ENCODE peak calls at places on chromosomes 11 and 22, in four cellular contexts. P is A549, G is K562, X is HepG2. V is an unnamed sample.

GRCh38 chr11:8019671-8020597 is 32.8 kb downstream of the EIF3F start:
- DNase-seq in P (peak), G (no peak), X (no peak), V (no peak)

GRCh38 chr11:112644410-112645131 is 316.6 kb upstream of the NCAM1 start:
- DNase-seq in P (no peak), G (no peak), X (no peak), V (peak)

GRCh38 chr11:396511-396947 is 2.5 kb downstream of the PKP3 start:
- DNase-seq in P (peak), G (no peak), X (peak), V (no peak)

GRCh38 chr11:95057959-95058358 is 8.7 kb downstream of the KDM4F start:
- DNase-seq in P (no peak), G (no peak), X (no peak), V (no peak)

GRCh38 chr11:64498151-64498550 is 92.9 kb upstream of the SLC22A12 start:
- DNase-seq in P (no peak), G (no peak), X (no peak), V (no peak)

GRCh38 chr11:44398266-44399045 is 88.5 kb upstream of the ALX4 start:
- DNase-seq in P (no peak), G (no peak), X (no peak), V (no peak)

GRCh38 chr11:83033972-83034672 is 37.6 kb downstream of the RAB30 start:
- DNase-seq in P (no peak), G (no peak), X (no peak), V (no peak)

GRCh38 chr11:68354181-68354872 is 41.9 kb downstream of the LRP5 start:
- DNase-seq in P (peak), G (no peak), X (no peak), V (no peak)

GRCh38 chr22:44828193-44828592 is 75.8 kb downstream of the ARHGAP8 start:
- DNase-seq in P (peak), G (peak), X (no peak), V (no peak)

DNA sequence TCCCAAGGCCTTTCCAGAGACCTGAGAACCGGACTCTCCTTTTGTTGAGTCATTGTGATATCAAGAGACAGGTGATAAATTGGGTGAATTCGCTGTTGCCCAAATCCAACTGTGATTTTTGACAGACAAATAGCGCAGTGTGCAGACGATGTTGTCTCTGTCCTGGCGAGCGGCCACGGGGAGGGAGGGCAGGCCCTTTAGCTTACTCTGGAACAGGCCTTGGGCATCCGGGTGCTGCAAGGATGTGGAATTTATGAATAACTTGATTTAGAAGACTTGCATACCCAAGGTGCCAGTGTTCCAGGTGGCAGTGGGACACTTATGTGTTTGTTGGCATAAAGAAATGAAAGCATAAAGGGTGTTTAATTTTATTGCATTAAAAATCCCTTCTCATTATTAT is 9.2 kb downstream of the LDLRAD3 start:
- DNase-seq in P (no peak), G (no peak), X (no peak), V (no peak)
- TF ChIP-seq ESRRA in P (no peak), G (no peak), X (no peak), V (no peak)

DNA sequence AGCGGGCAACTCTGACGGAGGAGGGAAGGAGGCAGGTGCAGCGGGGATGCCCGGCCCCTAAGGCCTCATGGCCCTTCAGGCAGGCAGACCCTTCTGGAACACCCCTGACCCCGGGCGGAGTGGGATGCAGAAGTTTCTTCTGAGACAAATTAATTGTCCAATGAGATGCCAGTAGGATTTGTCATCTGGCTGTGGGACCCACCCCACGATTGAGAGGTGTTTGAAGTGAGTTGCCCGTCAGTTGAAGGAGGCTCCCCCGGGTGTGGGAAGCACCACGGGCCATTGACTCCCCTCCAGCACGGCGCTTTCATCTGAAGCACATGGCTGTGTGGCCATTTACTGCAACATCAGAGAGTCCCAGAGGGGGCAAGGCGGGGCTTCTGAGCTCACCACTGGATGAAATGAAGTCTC is 527.8 kb downstream of the BRD1 start:
- DNase-seq in P (no peak), G (no peak), X (no peak), V (no peak)
- TF ChIP-seq JUNB in P (no peak), G (no peak), X (no peak), V (no peak)

GRCh38 chr11:35615911-35616900 is 2.1 kb upstream of the FJX1 start:
- DNase-seq in P (peak), G (peak), X (peak), V (no peak)
- TF ChIP-seq BHLHE40 in P (no peak), G (no peak), X (no peak), V (no peak)

GRCh38 chr11:2768471-2769408 is 68.9 kb upstream of the KCNQ1OT1 start:
- DNase-seq in P (peak), G (peak), X (no peak), V (no peak)
- TF ChIP-seq ESRRA in P (no peak), G (no peak), X (no peak), V (no peak)

DNA sequence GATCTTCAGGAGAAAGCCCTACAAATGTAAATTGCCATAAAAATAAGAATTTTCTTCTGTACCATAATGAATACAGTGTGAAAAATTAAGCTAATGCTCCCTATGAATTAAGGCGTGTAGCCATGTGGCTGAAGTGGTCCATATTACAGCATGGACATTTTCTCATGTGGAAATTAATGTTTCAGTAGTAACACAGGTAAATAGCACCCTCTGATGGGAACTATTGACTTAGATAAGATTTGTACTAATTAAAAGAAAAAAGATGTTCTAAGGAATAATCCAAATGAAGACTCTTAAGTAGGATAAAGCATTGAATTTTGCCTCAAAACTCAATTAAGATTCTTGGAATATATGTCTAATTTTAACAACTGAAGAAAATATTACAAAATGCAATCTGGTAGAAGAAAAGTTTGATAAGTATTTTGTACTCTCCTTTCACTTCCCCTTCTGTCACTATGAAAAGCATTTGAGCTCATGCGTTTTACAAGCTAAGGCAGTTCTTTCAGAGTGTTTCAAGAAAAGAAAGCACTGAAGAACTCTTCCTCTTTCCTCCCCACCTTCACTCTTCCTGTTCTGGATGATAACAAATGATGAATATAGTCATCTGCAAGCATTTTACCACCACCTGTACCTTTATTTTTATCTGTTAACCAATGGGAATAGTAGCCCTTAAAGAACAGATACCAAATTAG is 9.9 kb upstream of the OR8D2 start:
- DNase-seq in P (no peak), G (no peak), X (no peak), V (peak)
- TF ChIP-seq JUNB in P (no peak), G (no peak), X (no peak), V (no peak)

DNA sequence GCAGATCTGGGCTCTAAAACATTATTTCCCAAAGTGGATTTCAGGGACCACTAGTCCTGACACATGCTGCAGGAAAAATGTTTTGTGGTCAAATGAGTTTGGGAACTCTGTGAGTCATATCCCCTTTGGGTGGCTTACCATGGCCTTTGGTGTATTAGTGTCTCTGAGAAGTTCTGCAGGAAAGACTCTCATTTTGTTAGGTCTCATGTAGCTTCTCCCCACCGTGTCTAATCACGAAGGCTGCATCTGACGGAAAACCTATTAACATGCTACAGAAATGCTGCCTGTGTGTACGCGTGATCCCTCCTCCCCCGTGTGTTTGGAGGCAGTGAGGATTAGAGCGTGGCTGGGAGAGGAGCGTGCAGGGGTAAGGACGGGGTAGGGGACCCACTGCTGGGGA is 191.7 kb downstream of the ST3GAL4 start:
- DNase-seq in P (no peak), G (no peak), X (no peak), V (no peak)
- TF ChIP-seq BHLHE40 in P (no peak), G (no peak), X (no peak), V (no peak)

GRCh38 chr11:23789938-23790371 is 706.9 kb upstream of the LUZP2 start:
- DNase-seq in P (no peak), G (no peak), X (no peak), V (no peak)
- TF ChIP-seq ESRRA in P (no peak), G (no peak), X (no peak), V (no peak)

DNA sequence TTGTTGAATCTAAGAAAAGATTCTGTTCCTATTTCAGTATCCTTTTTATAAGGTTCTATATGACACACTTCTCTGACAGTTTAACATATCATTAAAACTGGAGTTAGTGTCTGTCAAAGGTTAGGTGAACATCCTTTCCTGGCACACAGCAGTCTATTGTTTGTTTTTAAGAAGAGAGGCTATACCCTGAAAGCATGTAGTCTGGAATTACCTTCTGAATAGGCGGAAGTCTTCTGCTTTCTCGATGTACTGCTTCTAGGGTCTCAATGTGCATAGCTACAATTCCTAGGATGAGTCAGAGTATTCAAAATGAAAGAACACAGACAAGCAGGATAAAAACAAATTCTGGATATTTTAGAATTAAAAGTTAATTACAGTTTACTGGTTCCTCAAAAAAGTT is 188.6 kb downstream of the SWAP70 start:
- DNase-seq in P (no peak), G (no peak), X (no peak), V (no peak)
- TF ChIP-seq JUNB in P (no peak), G (no peak), X (no peak), V (no peak)